ENCODE peak calls at places on chromosome 16, in five cellular contexts. A is NCI-H1092 treated with DMSO at 0.1 percent for 48 hours, L is mammary epithelial cell, Q is HT-29, S is heart left ventricle. W is an unnamed sample.

GRCh38 chr16:726438-727290 is at the start of the genes CCDC78 and HAGHL:
- DNase-seq in Q (peak), S (peak), A (no peak), L (no peak), W (no peak)

GRCh38 chr16:6573577-6573976 is 759.1 kb upstream of the RBFOX1 start:
- DNase-seq in L (no peak), S (peak), A (no peak), Q (peak), W (no peak)

GRCh38 chr16:1308036-1308976 is 1.1 kb upstream of the UBE2I start:
- DNase-seq in L (peak), A (peak), Q (no peak), S (peak), W (peak)

GRCh38 chr16:67702130-67702529 is 17.0 kb downstream of the GFOD2 start:
- DNase-seq in Q (no peak), A (no peak), S (no peak), L (no peak), W (no peak)

GRCh38 chr16:58814348-58814801 is 80.3 kb upstream of the GOT2 start:
- DNase-seq in S (peak), A (peak), Q (peak), L (peak), W (peak)

GRCh38 chr16:30112197-30113030 is 923 bp downstream of the GDPD3 start:
- DNase-seq in S (peak), L (peak), A (no peak), Q (peak), W (peak)

GRCh38 chr16:74939688-74940087 is 45.2 kb downstream of the WDR59 start:
- DNase-seq in A (no peak), S (no peak), Q (no peak), L (no peak), W (no peak)

GRCh38 chr16:54462766-54463165 is 176.2 kb upstream of the IRX3 start:
- DNase-seq in S (no peak), Q (no peak), L (peak), A (no peak), W (no peak)

GRCh38 chr16:21167360-21167759 is 8.9 kb downstream of the LDAF1 start:
- DNase-seq in Q (no peak), A (no peak), S (no peak), L (peak), W (peak)

GRCh38 chr16:49757744-49758069 is 98.2 kb downstream of the ZNF423 start:
- DNase-seq in Q (no peak), L (no peak), A (no peak), S (no peak), W (no peak)

GRCh38 chr16:8571061-8571596 is 19.2 kb downstream of the TMEM114 start:
- DNase-seq in S (no peak), Q (peak), A (no peak), L (no peak), W (peak)

GRCh38 chr16:88131256-88131655 is 180.0 kb downstream of the BANP start:
- DNase-seq in Q (no peak), S (no peak), A (no peak), L (no peak), W (no peak)

GRCh38 chr16:49516382-49517036 is 142.9 kb downstream of the C16orf78 start:
- DNase-seq in S (no peak), L (no peak), A (no peak), Q (no peak), W (no peak)

GRCh38 chr16:67460168-67460567 is 20.8 kb downstream of the ATP6V0D1 start:
- DNase-seq in Q (no peak), A (no peak), S (no peak), L (no peak), W (no peak)

GRCh38 chr16:55660026-55660425 is 4.2 kb downstream of the SLC6A2 start:
- DNase-seq in Q (no peak), S (no peak), A (no peak), L (no peak), W (no peak)

GRCh38 chr16:907819-908218 is 63.0 kb downstream of the LMF1 start:
- DNase-seq in S (no peak), L (no peak), A (no peak), Q (no peak), W (no peak)

GRCh38 chr16:84751241-84751640 is 51.4 kb downstream of the USP10 start:
- DNase-seq in L (no peak), S (no peak), A (no peak), Q (no peak), W (no peak)

GRCh38 chr16:67966549-67967182 is 1.8 kb downstream of the SLC12A4 start:
- DNase-seq in S (peak), L (peak), Q (no peak), A (no peak), W (peak)

GRCh38 chr16:52581530-52581929 is 34.6 kb upstream of the TOX3 start:
- DNase-seq in S (no peak), L (no peak), Q (no peak), A (no peak), W (peak)

GRCh38 chr16:4142268-4142667 is 26.0 kb upstream of the ADCY9 start:
- DNase-seq in Q (no peak), A (no peak), L (no peak), S (no peak), W (no peak)

W was measured in renal cortical epithelial cell.